ENCODE peak calls at places on chromosomes 16 and 17, in five cellular contexts. G, N, S, P and T are unnamed samples.

GRCh38 chr16:30185683-30186421 is 2.5 kb downstream of the CORO1A start:
- DNase-seq in G (no peak), P (peak; percentile 60), S (peak; percentile 35), N (no peak), T (no peak)

GRCh38 chr17:40317345-40317873 is 8.4 kb downstream of the RARA start:
- DNase-seq in G (no peak), S (peak; percentile 48), N (peak; percentile 77), P (peak; percentile 57), T (peak; percentile 29)

GRCh38 chr17:32777436-32777835 is 99.5 kb downstream of the MYO1D start:
- DNase-seq in P (no peak), G (no peak), N (no peak), S (no peak), T (no peak)

GRCh38 chr16:71882505-71883192 is 1.3 kb downstream of the ZNF821 start:
- DNase-seq in N (peak; percentile 79), P (no peak), S (peak; percentile 47), G (no peak), T (peak; percentile 51)

GRCh38 chr17:38735161-38735997 is 5.2 kb downstream of the CISD3 start:
- DNase-seq in N (peak; percentile 56), P (peak; percentile 68), G (no peak), S (peak; percentile 78), T (peak; percentile 53)

GRCh38 chr17:44932096-44932495 is 15.5 kb downstream of the KIF18B start:
- DNase-seq in P (peak; percentile 5), N (no peak), G (no peak), S (no peak), T (no peak)

GRCh38 chr17:61314368-61315078 is 85.1 kb upstream of the TBX2 start:
- DNase-seq in S (peak; percentile 61), N (peak; percentile 89), G (no peak), P (peak; percentile 41), T (no peak)

GRCh38 chr17:70295329-70295728 is 126.0 kb downstream of the KCNJ2 start:
- DNase-seq in G (no peak), S (no peak), P (no peak), N (peak; percentile 59), T (no peak)

GRCh38 chr16:10080031-10080772 is 102.0 kb downstream of the GRIN2A start:
- DNase-seq in G (peak; percentile 49), P (peak; percentile 50), S (no peak), N (peak; percentile 21), T (no peak)

GRCh38 chr16:49628148-49628547 is 227.8 kb downstream of the ZNF423 start:
- DNase-seq in N (no peak), S (no peak), P (no peak), G (no peak), T (no peak)

GRCh38 chr17:63442549-63443035 is 3.5 kb downstream of the CYB561 start:
- DNase-seq in N (no peak), S (no peak), G (no peak), P (no peak), T (no peak)

GRCh38 chr16:30829130-30830071 is 42.4 kb upstream of the ZNF629 start:
- DNase-seq in G (no peak), N (no peak), S (no peak), P (no peak), T (no peak)

GRCh38 chr17:31581022-31581483 is 189.6 kb downstream of the RAB11FIP4 start:
- DNase-seq in P (peak; percentile 78), S (peak; percentile 78), N (peak; percentile 97), G (no peak), T (no peak)

GRCh38 chr16:59719121-59719520 is 985.0 kb upstream of the GOT2 start:
- DNase-seq in N (no peak), P (no peak), S (no peak), G (no peak), T (no peak)

GRCh38 chr16:83513006-83513755 is 294.6 kb upstream of the HSBP1 start:
- DNase-seq in S (no peak), P (no peak), N (peak; percentile 42), G (peak; percentile 25), T (no peak)

GRCh38 chr17:73090396-73091202 is 1.9 kb downstream of the SLC39A11 start:
- DNase-seq in P (no peak), N (no peak), S (no peak), G (no peak), T (no peak)

GRCh38 chr16:88552815-88553214 is 17.4 kb upstream of the ZC3H18 start:
- DNase-seq in P (no peak), S (no peak), G (no peak), N (no peak), T (no peak)

GRCh38 chr17:40903129-40903847 is 18.2 kb upstream of the KRT20 start:
- DNase-seq in S (no peak), G (peak; percentile 53), N (no peak), P (no peak), T (no peak)

GRCh38 chr17:33667052-33667509 is 374.0 kb upstream of the ASIC2 start:
- DNase-seq in S (no peak), P (no peak), G (no peak), N (no peak), T (no peak)

GRCh38 chr17:9431620-9432019 is 144.0 kb downstream of the STX8 start:
- DNase-seq in N (no peak), G (no peak), P (no peak), S (no peak), T (no peak)
- TF ChIP-seq CTCF in N (no peak), G (no peak), P (no peak), S (no peak), T (no peak)

GRCh38 chr17:17401271-17401781 is 75.5 kb upstream of the MED9 start:
- DNase-seq in S (no peak), G (no peak), P (no peak), N (peak; percentile 49), T (no peak)
- TF ChIP-seq CTCF in S (no peak), G (peak; percentile 19), P (no peak), N (peak; percentile 14), T (no peak)

GRCh38 chr17:28357901-28358197 is 522 bp upstream of the POLDIP2 start:
- DNase-seq in P (no peak), S (no peak), N (no peak), G (no peak), T (no peak)

GRCh38 chr17:28363186-28363585 is 1.8 kb downstream of the SEBOX start:
- DNase-seq in N (no peak), G (no peak), S (no peak), P (no peak), T (no peak)

GRCh38 chr17:28357061-28357900 is at the start of gene POLDIP2:
- DNase-seq in P (peak; percentile 95), G (peak; percentile 57), N (peak; percentile 96), S (peak; percentile 94), T (peak; percentile 79)
- TF ChIP-seq CTCF in P (no peak), G (no peak), N (no peak), S (no peak), T (no peak)

DNA sequence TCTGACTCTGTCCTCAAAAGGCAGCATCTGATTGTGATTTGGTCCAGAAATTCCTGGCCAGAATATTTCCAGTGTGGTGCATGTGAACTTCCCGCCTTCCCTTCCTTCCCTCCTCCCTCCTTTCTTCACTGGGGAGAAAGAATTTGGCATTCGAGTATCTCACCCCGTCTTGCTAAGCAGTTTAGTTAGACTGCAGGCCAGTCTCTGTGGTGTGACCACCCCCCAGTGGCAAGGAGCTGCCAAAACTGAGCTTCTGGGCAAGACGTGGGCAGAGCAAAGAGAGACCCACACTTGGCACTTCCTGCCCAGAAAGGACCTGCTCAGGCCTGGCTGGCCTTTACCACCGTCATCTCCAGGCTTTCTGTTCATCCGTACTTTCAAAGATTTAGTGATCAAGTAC is 36.4 kb downstream of the SNX20 start:
- DNase-seq in N (peak; percentile 60), G (no peak), P (no peak), S (no peak), T (no peak)
- TF ChIP-seq CTCF in N (peak; percentile 44), G (peak; percentile 25), P (peak; percentile 57), S (peak; percentile 22), T (no peak)

GRCh38 chr16:67654069-67654911 is 5.8 kb downstream of the ACD start:
- DNase-seq in P (no peak), G (no peak), N (no peak), S (no peak), T (no peak)
- TF ChIP-seq CTCF in P (no peak), G (no peak), N (no peak), S (no peak), T (no peak)

GRCh38 chr17:7416323-7416722 is 3.8 kb upstream of the SPEM1 start:
- DNase-seq in N (no peak), P (no peak), S (no peak), G (no peak), T (no peak)
- TF ChIP-seq CTCF in N (no peak), P (no peak), S (no peak), G (no peak), T (no peak)

GRCh38 chr17:74457820-74458166 is 8.6 kb upstream of the CD300A start:
- DNase-seq in G (no peak), N (no peak), P (no peak), S (no peak), T (no peak)
- TF ChIP-seq CTCF in G (no peak), N (no peak), P (peak; percentile 34), S (no peak), T (no peak)